ENCODE peak calls at places on chromosomes 12 and 14, in six cellular contexts. S is NCI-H1092; X is activated T-helper 9 cell treated with anti-CD3 and anti-CD28 coated beads, Interleukin-2, amount 50 U/mL, for 16 hours; R is activated naive CD4-positive, alpha-beta T cell; D is Ammon's horn; P is choroid plexus epithelial cell. L is an unnamed sample.

GRCh38 chr12:133202493-133203343 is 21.4 kb downstream of the ZNF268 start:
- DNase-seq in S (no peak), X (no peak), R (no peak), D (no peak), P (peak), L (no peak)

GRCh38 chr12:2267624-2268477 is 215.1 kb downstream of the CACNA1C start:
- DNase-seq in S (no peak), X (no peak), R (no peak), D (no peak), P (no peak), L (no peak)

GRCh38 chr12:98743362-98743953 is 98.4 kb downstream of the APAF1 start:
- DNase-seq in S (no peak), X (no peak), R (no peak), D (peak), P (peak), L (no peak)

GRCh38 chr12:121003650-121004049 is 12.6 kb downstream of the C12orf43 start:
- DNase-seq in S (no peak), X (no peak), R (no peak), D (no peak), P (no peak), L (no peak)

GRCh38 chr12:104303538-104304151 is at the start of gene EID3:
- DNase-seq in S (no peak), X (peak), R (peak), D (peak), P (peak), L (peak)

GRCh38 chr12:1131811-1132224 is 140.8 kb downstream of the ERC1 start:
- DNase-seq in S (peak), X (no peak), R (no peak), D (peak), P (no peak), L (no peak)

GRCh38 chr12:2607881-2608607 is 186.7 kb upstream of the FKBP4 start:
- DNase-seq in S (no peak), X (no peak), R (no peak), D (no peak), P (peak), L (no peak)

GRCh38 chr12:127964717-127965116 is 302.3 kb upstream of the TMEM132C start:
- DNase-seq in S (no peak), X (no peak), R (no peak), D (no peak), P (peak), L (no peak)

GRCh38 chr12:79563021-79563739 is 127.6 kb downstream of the PAWR start:
- DNase-seq in S (no peak), X (no peak), R (no peak), D (no peak), P (no peak), L (no peak)

GRCh38 chr12:1642513-1642912 is 13.5 kb downstream of the WNT5B start:
- DNase-seq in S (peak), X (no peak), R (no peak), D (no peak), P (no peak), L (no peak)

GRCh38 chr12:123681605-123682004 is 10.7 kb downstream of the TCTN2 start:
- DNase-seq in S (no peak), X (no peak), R (no peak), D (no peak), P (no peak), L (no peak)

GRCh38 chr14:100827751-100828447 is 2.0 kb downstream of the MEG3 start:
- DNase-seq in S (no peak), X (no peak), R (no peak), D (peak), P (peak), L (no peak)

GRCh38 chr14:93049295-93049694 is 66.4 kb downstream of the ITPK1 start:
- DNase-seq in S (no peak), X (no peak), R (no peak), D (no peak), P (no peak), L (no peak)

GRCh38 chr12:85993746-85994145 is 119.7 kb downstream of the NTS start:
- DNase-seq in S (no peak), X (no peak), R (no peak), D (no peak), P (no peak), L (no peak)

GRCh38 chr14:99936056-99936455 is 129.2 kb upstream of the EVL start:
- DNase-seq in S (no peak), X (no peak), R (no peak), D (no peak), P (no peak), L (no peak)

GRCh38 chr14:52279405-52279804 is 11.9 kb downstream of the PTGDR start:
- DNase-seq in S (no peak), X (no peak), R (no peak), D (no peak), P (peak), L (no peak)

GRCh38 chr12:119178544-119179334 is at the start of gene HSPB8:
- DNase-seq in S (no peak), X (no peak), R (no peak), D (peak), P (peak), L (no peak)

GRCh38 chr14:76848879-76849278 is 22.7 kb downstream of the LRRC74A start:
- DNase-seq in S (no peak), X (no peak), R (no peak), D (no peak), P (no peak), L (no peak)

GRCh38 chr14:31536201-31536960 is 24.8 kb upstream of the NUBPL start:
- DNase-seq in S (no peak), X (no peak), R (no peak), D (no peak), P (no peak), L (no peak)

GRCh38 chr14:23828611-23829010 is 125.0 kb upstream of the DHRS4 start:
- DNase-seq in S (no peak), X (no peak), R (no peak), D (no peak), P (no peak), L (no peak)

L was measured in mesothelial cell of epicardium.